ENCODE peak calls at places on chromosome 11, in five cellular contexts. O is Kasumi-1, Z is hippocampal formation, X is GDM1, H is GM10248. I is an unnamed sample.

GRCh38 chr11:36450391-36450714 is 59.7 kb downstream of the TRAF6 start:
- DNase-seq in H (no peak), O (no peak), X (no peak), Z (no peak), I (no peak)

GRCh38 chr11:65780770-65781151 is at the start of gene AP5B1:
- DNase-seq in H (peak; percentile 90), X (peak; percentile 40), O (no peak), Z (peak; percentile 10), I (peak; percentile 41)

GRCh38 chr11:16925495-16926065 is 88.6 kb downstream of the PLEKHA7 start:
- DNase-seq in X (no peak), H (peak; percentile 53), Z (no peak), O (no peak), I (no peak)

GRCh38 chr11:3022982-3023381 is 30.9 kb upstream of the NAP1L4 start:
- DNase-seq in O (no peak), Z (no peak), X (no peak), H (no peak), I (no peak)

GRCh38 chr11:42598341-42598740 is 713.5 kb upstream of the API5 start:
- DNase-seq in Z (no peak), H (no peak), O (no peak), X (no peak), I (no peak)

GRCh38 chr11:76626921-76627391 is 43.6 kb downstream of the LRRC32 start:
- DNase-seq in Z (no peak), O (peak; percentile 47), X (peak; percentile 87), H (peak; percentile 67), I (no peak)

GRCh38 chr11:87878373-87878779 is 296.9 kb downstream of the RAB38 start:
- DNase-seq in H (no peak), O (peak; percentile 50), Z (peak; percentile 49), X (no peak), I (no peak)

GRCh38 chr11:134532921-134533421 is 120.9 kb upstream of the B3GAT1 start:
- DNase-seq in X (no peak), O (no peak), H (no peak), Z (no peak), I (no peak)

GRCh38 chr11:126062679-126063509 is at the start of gene CDON:
- DNase-seq in H (peak; percentile 98), X (peak; percentile 76), O (peak; percentile 83), Z (peak; percentile 90), I (peak; percentile 81)

GRCh38 chr11:75591371-75591770 is 29.3 kb downstream of the SERPINH1 start:
- DNase-seq in X (no peak), H (no peak), O (no peak), Z (no peak), I (no peak)

GRCh38 chr11:103202048-103202651 is 92.9 kb downstream of the DYNC2H1 start:
- DNase-seq in X (no peak), H (peak; percentile 6), O (peak; percentile 61), Z (peak; percentile 35), I (no peak)

GRCh38 chr11:89405629-89406028 is 85.5 kb downstream of the NOX4 start:
- DNase-seq in X (no peak), O (peak; percentile 2), Z (no peak), H (no peak), I (no peak)

GRCh38 chr11:60781286-60782044 is 3.7 kb upstream of the MS4A10 start:
- DNase-seq in Z (no peak), H (no peak), O (no peak), X (no peak), I (no peak)

GRCh38 chr11:5600374-5600851 is 4.0 kb downstream of the TRIM6 start:
- DNase-seq in H (peak; percentile 77), X (peak; percentile 39), O (peak; percentile 93), Z (peak; percentile 6), I (peak; percentile 31)

GRCh38 chr11:116851631-116852030 is 14.2 kb upstream of the APOA1 start:
- DNase-seq in X (peak; percentile 85), O (peak; percentile 72), Z (no peak), H (no peak), I (peak; percentile 46)

GRCh38 chr11:77370217-77370616 is 68.7 kb upstream of the GDPD4 start:
- DNase-seq in Z (no peak), O (peak; percentile 38), X (no peak), H (no peak), I (no peak)

GRCh38 chr11:69513196-69513595 is 31.7 kb downstream of the LINC01488 start:
- DNase-seq in X (no peak), Z (no peak), O (no peak), H (no peak), I (no peak)

GRCh38 chr11:68255526-68255925 is 16.2 kb downstream of the C11orf24 start:
- DNase-seq in X (no peak), O (no peak), Z (no peak), H (no peak), I (no peak)

GRCh38 chr11:107040447-107041444 is 22.5 kb upstream of the GUCY1A2 start:
- DNase-seq in O (peak; percentile 24), Z (peak; percentile 30), H (no peak), X (no peak), I (no peak)

GRCh38 chr11:35798423-35798822 is 135.8 kb downstream of the TRIM44 start:
- DNase-seq in X (no peak), O (no peak), H (no peak), Z (no peak), I (no peak)

GRCh38 chr11:70524096-70524922 is 126.0 kb downstream of the CTTN start:
- DNase-seq in O (no peak), H (no peak), X (no peak), Z (no peak), I (no peak)

GRCh38 chr11:92979176-92979575 is 9.7 kb downstream of the MTNR1B start:
- DNase-seq in O (no peak), Z (no peak), H (no peak), X (no peak), I (no peak)

GRCh38 chr11:123640677-123641494 is 13.5 kb downstream of the SCN3B start:
- DNase-seq in H (peak; percentile 71), O (peak; percentile 64), X (no peak), Z (no peak), I (no peak)

GRCh38 chr11:65718964-65719492 is 1.6 kb downstream of the RNASEH2C start:
- DNase-seq in X (no peak), O (no peak), H (no peak), Z (no peak), I (no peak)